ENCODE peak calls at places on chromosomes 12 and 14, in four cellular contexts. F is Peyer's patch, H is WTC11, B is esophagus muscularis mucosa. S is an unnamed sample.

GRCh38 chr12:122226366-122227222 is 742 bp upstream of the DIABLO start:
- DNase-seq in F (no peak), H (no peak), B (no peak), S (peak; percentile 76)

GRCh38 chr14:83006071-83006670 is 1472.5 kb upstream of the SEL1L start:
- DNase-seq in F (no peak), H (no peak), B (no peak), S (no peak)

GRCh38 chr12:85765443-85765842 is 70.8 kb downstream of the RASSF9 start:
- DNase-seq in H (no peak), B (no peak), F (no peak), S (no peak)

GRCh38 chr12:106358410-106359241 is 1.1 kb downstream of the POLR3B start:
- DNase-seq in F (peak; percentile 50), B (no peak), H (no peak), S (no peak)

GRCh38 chr12:3333583-3333982 is 157.4 kb upstream of the PRMT8 start:
- DNase-seq in H (peak; percentile 90), B (no peak), F (no peak), S (no peak)

GRCh38 chr12:101828463-101829196 is 2.1 kb downstream of the GNPTAB start:
- DNase-seq in H (no peak), B (no peak), F (peak; percentile 58), S (no peak)

GRCh38 chr14:91068642-91069041 is 8.2 kb upstream of the RPS6KA5 start:
- DNase-seq in B (no peak), F (no peak), H (no peak), S (no peak)

GRCh38 chr14:61322011-61322798 is 826 bp downstream of the PRKCH start:
- DNase-seq in B (no peak), F (peak; percentile 87), H (peak; percentile 27), S (peak; percentile 18)

GRCh38 chr12:95416111-95416636 is 57.8 kb upstream of the METAP2 start:
- DNase-seq in F (no peak), B (no peak), H (no peak), S (no peak)

GRCh38 chr14:90850487-90850886 is 34.3 kb upstream of the TTC7B start:
- DNase-seq in H (no peak), B (no peak), F (no peak), S (no peak)

GRCh38 chr12:67427336-67427735 is 158.2 kb downstream of the CAND1 start:
- DNase-seq in F (no peak), H (no peak), B (no peak), S (no peak)

GRCh38 chr12:89257355-89257754 is 94.9 kb downstream of the DUSP6 start:
- DNase-seq in F (no peak), H (no peak), B (no peak), S (no peak)

GRCh38 chr14:71320734-71321555 is 413.7 kb downstream of the PCNX1 start:
- DNase-seq in F (peak; percentile 79), B (no peak), H (peak; percentile 51), S (peak; percentile 57)
- TF ChIP-seq CTCF in F (no peak), B (no peak), H (no peak), S (no peak)

GRCh38 chr12:102973583-102973982 is 16.1 kb downstream of the ASCL1 start:
- DNase-seq in F (no peak), H (no peak), B (no peak), S (no peak)

GRCh38 chr12:102971227-102971626 is 13.8 kb downstream of the ASCL1 start:
- DNase-seq in F (no peak), B (no peak), H (no peak), S (no peak)

GRCh38 chr12:102980350-102980749 is 22.9 kb downstream of the ASCL1 start:
- DNase-seq in F (no peak), B (no peak), H (no peak), S (no peak)

GRCh38 chr12:102978316-102978715 is 20.8 kb downstream of the ASCL1 start:
- DNase-seq in B (no peak), H (no peak), F (no peak), S (no peak)

GRCh38 chr12:102976609-102977280 is 19.3 kb downstream of the ASCL1 start:
- DNase-seq in H (no peak), B (no peak), F (no peak), S (no peak)
- TF ChIP-seq CTCF in H (no peak), B (no peak), F (no peak), S (peak; percentile 19)

GRCh38 chr14:74472590-74472989 is 20.5 kb downstream of the NPC2 start:
- DNase-seq in H (no peak), F (no peak), B (no peak), S (no peak)
- TF ChIP-seq CTCF in H (no peak), F (no peak), B (no peak), S (no peak)

DNA sequence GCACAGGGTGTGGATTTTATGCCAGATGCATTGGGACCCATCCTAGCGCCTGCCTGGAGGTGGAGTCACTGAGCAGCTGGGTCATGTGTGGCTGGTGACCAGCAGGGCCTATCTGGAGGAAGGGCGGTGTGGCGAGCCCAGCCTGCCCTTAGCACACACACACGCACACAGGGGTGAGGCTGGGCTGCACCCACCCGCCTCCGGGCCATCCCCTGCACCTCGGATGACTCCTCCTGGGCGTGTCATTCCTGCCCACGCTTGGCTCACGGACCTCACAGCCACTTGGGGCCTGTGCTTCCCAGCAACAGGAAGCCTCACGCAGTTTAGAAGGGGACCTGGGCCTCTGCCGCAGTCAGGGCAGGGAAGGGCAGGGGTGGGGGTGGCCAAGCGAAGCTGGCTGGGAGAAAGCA is 36.2 kb upstream of the FZD10 start:
- DNase-seq in B (no peak), H (no peak), F (no peak), S (no peak)
- TF ChIP-seq CTCF in B (no peak), H (no peak), F (no peak), S (no peak)

GRCh38 chr12:52813885-52814709 is at the start of gene KRT4:
- DNase-seq in H (no peak), B (no peak), F (no peak), S (no peak)
- TF ChIP-seq CTCF in H (no peak), B (no peak), F (no peak), S (no peak)

GRCh38 chr12:116798719-116799118 is 60.6 kb downstream of the RNFT2 start:
- DNase-seq in B (no peak), F (no peak), H (no peak), S (no peak)
- TF ChIP-seq CTCF in B (no peak), F (no peak), H (no peak), S (no peak)